ENCODE peak calls at places on chromosomes 4 and X, in eight cellular contexts. Z is WTC11, P is A549, D is K562, F is HCT116, O is SK-N-SH, A is HepG2, X is endothelial cell of umbilical vein. H is an unnamed sample.

GRCh38 chr4:153634737-153635353 is 49.2 kb upstream of the TLR2 start:
- DNase-seq in D (peak), A (peak), F (no peak), Z (no peak), O (peak), P (peak), X (peak), H (peak)

GRCh38 chr4:87944967-87945366 is 30.5 kb upstream of the SPP1 start:
- DNase-seq in Z (no peak), A (no peak), O (no peak), D (no peak), P (no peak), F (no peak), X (no peak), H (no peak)

GRCh38 chr4:139009702-139010101 is 5.9 kb upstream of the NOCT start:
- DNase-seq in A (no peak), F (no peak), Z (no peak), D (no peak), X (no peak), P (peak), O (no peak), H (no peak)

GRCh38 chrX:102950908-102951866 is 14.1 kb downstream of the RAB40AL start:
- DNase-seq in P (peak), D (peak), X (peak), Z (peak), O (peak), F (peak), A (peak), H (peak)

GRCh38 chrX:147935156-147935758 is 23.5 kb downstream of the FMR1 start:
- DNase-seq in A (no peak), Z (no peak), F (no peak), O (no peak), D (no peak), X (no peak), P (no peak), H (no peak)

GRCh38 chrX:19840899-19841648 is 46.3 kb downstream of the SH3KBP1 start:
- DNase-seq in O (no peak), Z (peak), A (peak), P (no peak), D (peak), F (no peak), X (no peak), H (peak)

GRCh38 chr4:164706675-164707074 is 47.3 kb upstream of the SMIM31 start:
- DNase-seq in F (no peak), D (no peak), A (no peak), P (no peak), Z (peak), O (no peak), X (no peak), H (no peak)

GRCh38 chr4:152189451-152190179 is 346.3 kb downstream of the FBXW7 start:
- DNase-seq in Z (no peak), F (no peak), X (no peak), P (no peak), A (no peak), D (no peak), O (no peak), H (no peak)

GRCh38 chr4:11748169-11748872 is 319.6 kb upstream of the HS3ST1 start:
- DNase-seq in D (no peak), X (peak), P (peak), O (no peak), A (no peak), F (peak), Z (no peak), H (no peak)

GRCh38 chr4:172998527-172999469 is 169.8 kb upstream of the GALNT7 start:
- DNase-seq in X (peak), A (no peak), D (peak), O (no peak), Z (no peak), P (peak), F (no peak), H (peak)

GRCh38 chr4:7201351-7202305 is 9.3 kb downstream of the SORCS2 start:
- DNase-seq in P (no peak), A (no peak), X (no peak), D (no peak), F (no peak), O (no peak), Z (no peak), H (no peak)

GRCh38 chrX:119482497-119483480 is 14.5 kb downstream of the SLC25A5 start:
- DNase-seq in D (peak), P (peak), F (no peak), O (peak), X (peak), A (no peak), Z (peak), H (peak)

GRCh38 chrX:37380920-37381319 is 31.8 kb downstream of the PRRG1 start:
- DNase-seq in Z (no peak), P (peak), F (peak), A (peak), D (no peak), X (peak), O (no peak), H (no peak)

GRCh38 chr4:173182403-173182802 is 13.8 kb downstream of the GALNT7 start:
- DNase-seq in O (no peak), P (peak), Z (no peak), A (no peak), D (no peak), F (peak), X (peak), H (no peak)

GRCh38 chr4:96354036-96354712 is 514.3 kb downstream of the PDHA2 start:
- DNase-seq in A (no peak), F (no peak), X (peak), O (no peak), D (no peak), P (no peak), Z (no peak), H (no peak)

GRCh38 chr4:120718979-120719566 is 203.5 kb downstream of the PRDM5 start:
- DNase-seq in F (peak), D (no peak), P (peak), X (peak), Z (peak), A (peak), O (peak), H (peak)

GRCh38 chrX:131778269-131779218 is 234.7 kb downstream of the OR13H1 start:
- DNase-seq in A (no peak), D (no peak), Z (no peak), X (no peak), O (peak), F (no peak), P (peak), H (no peak)

GRCh38 chrX:16772460-16772859 is 13.8 kb upstream of the TXLNG start:
- DNase-seq in Z (peak), D (no peak), P (peak), O (no peak), X (no peak), F (peak), A (peak), H (peak)

GRCh38 chr4:71011451-71011850 is 18.0 kb downstream of the DCK start:
- DNase-seq in O (no peak), D (no peak), Z (no peak), F (no peak), P (no peak), X (no peak), A (no peak), H (no peak)

GRCh38 chr4:163462556-163462955 is 11.0 kb downstream of the TKTL2 start:
- DNase-seq in F (no peak), O (no peak), P (no peak), X (no peak), D (no peak), A (no peak), Z (no peak), H (no peak)

GRCh38 chrX:46036508-46036907 is 508.7 kb downstream of the ZNF674 start:
- DNase-seq in D (no peak), O (no peak), P (no peak), Z (no peak), X (no peak), F (no peak), A (no peak), H (no peak)

GRCh38 chr4:139889194-139889762 is 223.7 kb downstream of the MGST2 start:
- DNase-seq in F (no peak), X (no peak), P (no peak), A (no peak), O (no peak), D (no peak), Z (no peak), H (no peak)

GRCh38 chrX:103175944-103176753 is 38.8 kb upstream of the BEX4 start:
- DNase-seq in P (peak), X (peak), D (peak), O (peak), F (no peak), A (peak), Z (peak), H (peak)

GRCh38 chrX:104172788-104173187 is 6.5 kb downstream of the FAM199X start:
- DNase-seq in F (no peak), O (no peak), D (no peak), P (no peak), A (no peak), Z (no peak), X (no peak), H (no peak)

GRCh38 chrX:14352511-14352910 is 176.8 kb upstream of the GLRA2 start:
- DNase-seq in A (no peak), D (no peak), F (no peak), Z (no peak), O (no peak), X (no peak), P (no peak), H (no peak)

GRCh38 chr4:182898479-182898799 is 18.7 kb downstream of the DCTD start:
- DNase-seq in D (no peak), F (no peak), O (no peak), A (no peak), X (no peak), P (no peak), Z (no peak), H (no peak)

GRCh38 chrX:16125520-16126149 is 2.3 kb downstream of the GRPR start:
- DNase-seq in D (no peak), O (no peak), P (no peak), F (no peak), X (no peak), Z (no peak), A (no peak), H (no peak)

GRCh38 chr4:52979020-52979419 is 116.9 kb downstream of the RASL11B start:
- DNase-seq in O (no peak), Z (no peak), X (no peak), P (no peak), F (peak), D (no peak), A (no peak), H (peak)

GRCh38 chr4:176193898-176194297 is 1.5 kb downstream of the SPATA4 start:
- DNase-seq in A (no peak), O (no peak), X (peak), P (peak), D (no peak), F (peak), Z (no peak), H (no peak)

GRCh38 chr4:125650557-125650956 is 335.8 kb downstream of the FAT4 start:
- DNase-seq in A (no peak), O (no peak), X (no peak), F (no peak), P (no peak), Z (no peak), D (no peak), H (no peak)

GRCh38 chrX:2608638-2609430 is 82.3 kb upstream of the CD99 start:
- DNase-seq in P (peak), A (peak), X (peak), F (peak), Z (peak), O (peak), D (peak), H (peak)

GRCh38 chr4:86286729-86287128 is 73.1 kb downstream of the MAPK10 start:
- DNase-seq in X (no peak), Z (no peak), D (no peak), A (no peak), O (no peak), F (no peak), P (no peak), H (no peak)

GRCh38 chrX:69123481-69123880 is 41.8 kb downstream of the PJA1 start:
- DNase-seq in D (no peak), Z (no peak), X (no peak), F (no peak), O (no peak), P (no peak), A (no peak), H (no peak)

GRCh38 chrX:23504540-23504884 is 162.8 kb upstream of the PRDX4 start:
- DNase-seq in O (no peak), A (no peak), Z (no peak), F (no peak), X (no peak), D (no peak), P (no peak), H (no peak)

DNA sequence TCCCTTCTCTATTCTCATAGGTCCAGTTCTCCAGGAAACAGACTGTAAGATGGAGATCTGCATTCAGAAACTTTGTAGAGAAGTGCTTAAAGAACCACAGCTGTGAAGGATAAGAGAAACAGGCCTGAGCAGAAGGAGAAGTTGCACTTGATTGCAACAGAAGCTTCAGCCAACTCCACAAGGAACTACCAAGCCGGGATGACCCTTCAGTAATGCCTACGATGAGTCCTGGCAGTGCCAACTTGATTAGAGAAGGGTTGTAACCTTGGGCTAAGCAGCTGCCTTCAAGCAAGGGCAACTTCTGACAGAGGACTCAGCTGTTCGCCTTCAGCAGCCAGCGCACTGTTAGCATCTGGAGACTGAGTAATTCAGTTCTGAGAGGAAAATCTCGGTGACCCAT is 413.3 kb upstream of the RASGEF1B start:
- DNase-seq in Z (no peak), O (no peak), A (no peak), X (no peak), P (no peak), F (no peak), D (no peak), H (peak)
- TF ChIP-seq MAX in Z (no peak), O (no peak), A (no peak), X (no peak), P (no peak), F (no peak), D (no peak), H (no peak)

DNA sequence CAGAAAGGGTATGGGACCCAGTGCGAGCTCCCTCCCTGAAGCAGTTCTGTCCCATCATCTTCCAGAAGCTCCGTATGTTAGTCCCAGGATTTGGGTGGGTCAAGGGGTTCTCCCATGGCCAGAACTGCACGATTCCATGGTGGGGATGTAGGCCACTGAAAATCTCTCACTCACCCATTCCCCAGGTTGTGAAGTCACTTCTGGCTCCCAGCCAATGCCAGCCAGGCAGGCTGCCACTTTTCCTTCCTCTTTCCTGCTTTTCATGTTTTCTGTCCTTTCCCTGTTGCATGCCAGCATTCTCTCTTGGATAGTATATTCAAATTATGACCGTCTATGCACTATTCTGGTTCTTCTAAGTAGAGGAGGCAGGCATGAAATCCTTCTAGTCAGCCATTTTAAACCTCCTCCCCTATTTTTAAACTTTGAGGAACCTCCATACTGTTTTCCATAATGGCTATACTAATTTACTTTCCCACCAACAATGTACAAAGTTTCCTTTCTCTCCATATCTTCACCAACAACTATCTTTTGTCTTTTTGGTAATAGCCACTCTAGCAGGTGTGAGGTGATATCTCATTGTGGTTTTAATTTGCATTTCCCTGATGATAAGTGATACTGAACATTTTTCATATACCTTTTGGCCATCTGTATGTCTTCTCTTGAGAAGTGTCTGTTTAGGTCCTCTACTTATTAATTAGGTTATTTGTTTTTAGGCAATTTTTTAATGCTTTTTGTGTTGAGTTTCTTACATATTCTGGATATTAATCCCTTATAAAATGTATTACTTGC is 182.1 kb upstream of the TET2 start:
- DNase-seq in Z (no peak), A (no peak), P (no peak), F (no peak), O (no peak), X (no peak), D (no peak), H (no peak)
- TF ChIP-seq MAX in Z (no peak), A (no peak), P (no peak), F (no peak), O (no peak), X (no peak), D (no peak), H (no peak)

DNA sequence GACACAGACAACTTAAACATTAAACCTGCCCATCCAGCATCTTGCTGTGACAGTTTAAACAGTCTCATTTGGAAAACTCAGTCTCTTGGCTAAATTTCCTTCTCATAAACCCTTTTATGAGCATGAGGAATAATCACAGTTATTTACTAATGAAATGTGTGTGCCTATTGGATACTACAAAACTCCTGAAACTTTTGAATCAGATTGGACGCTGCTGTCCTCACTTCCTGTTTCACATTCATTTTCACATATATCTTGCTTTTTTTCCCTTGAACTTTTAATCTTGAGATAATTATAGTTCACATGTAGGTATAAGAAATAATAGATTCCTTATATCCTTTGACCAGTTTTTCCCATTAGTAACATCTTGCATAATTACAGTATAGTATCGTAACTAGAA is 111.7 kb downstream of the CDKL5 start:
- DNase-seq in O (no peak), A (no peak), F (no peak), D (no peak), P (no peak), X (no peak), Z (no peak), H (no peak)
- TF ChIP-seq MAX in O (no peak), A (no peak), F (no peak), D (no peak), P (no peak), X (no peak), Z (no peak), H (no peak)

GRCh38 chrX:126456136-126456535 is 96.5 kb downstream of the DCAF12L1 start:
- DNase-seq in Z (no peak), D (no peak), X (no peak), A (no peak), F (no peak), P (no peak), O (no peak), H (no peak)
- TF ChIP-seq MAX in Z (no peak), D (no peak), X (no peak), A (no peak), F (no peak), P (no peak), O (no peak), H (no peak)

GRCh38 chr4:101037249-101037648 is 310.1 kb downstream of the PPP3CA start:
- DNase-seq in D (no peak), Z (no peak), O (no peak), X (peak), P (no peak), F (peak), A (peak), H (no peak)
- TF ChIP-seq MAX in D (no peak), Z (no peak), O (no peak), X (no peak), P (no peak), F (peak), A (no peak), H (no peak)

GRCh38 chrX:153951683-153952372 is 7.4 kb upstream of the RENBP start:
- DNase-seq in Z (no peak), D (no peak), P (no peak), F (no peak), X (no peak), O (no peak), A (no peak), H (no peak)

GRCh38 chrX:153952373-153953026 is 8.1 kb upstream of the RENBP start:
- DNase-seq in X (no peak), A (no peak), P (no peak), Z (no peak), D (no peak), F (no peak), O (no peak), H (no peak)

GRCh38 chrX:153954618-153955450 is 10.4 kb upstream of the RENBP start:
- DNase-seq in P (no peak), X (no peak), Z (no peak), D (no peak), A (no peak), O (no peak), F (no peak), H (no peak)

GRCh38 chrX:153953892-153954617 is 9.6 kb upstream of the RENBP start:
- DNase-seq in X (no peak), F (no peak), Z (no peak), P (no peak), D (no peak), A (no peak), O (peak), H (no peak)

DNA sequence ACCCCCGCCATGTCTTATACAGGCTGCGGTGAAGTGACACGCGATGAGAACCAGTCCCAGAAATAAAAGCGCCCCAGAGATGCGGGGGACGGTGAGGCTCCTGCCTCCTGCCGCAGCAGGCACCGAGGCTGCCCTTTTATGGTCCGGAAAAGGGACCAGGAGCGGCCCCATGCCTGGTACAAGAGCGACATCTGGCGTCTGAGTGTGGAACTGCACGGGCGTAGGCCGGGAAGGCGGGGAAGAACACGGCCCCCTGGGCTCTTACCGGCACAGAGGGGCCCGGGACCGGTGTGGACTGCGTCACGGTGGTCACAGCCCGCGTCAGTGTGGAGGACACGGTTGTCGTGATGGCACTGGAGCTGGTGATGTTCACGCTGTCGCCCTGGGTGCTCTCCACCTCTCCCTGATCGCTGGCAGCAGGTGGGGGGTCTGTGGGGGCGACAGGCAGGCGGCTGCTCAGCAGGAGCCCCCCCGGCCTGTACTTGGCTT is 8.9 kb upstream of the RENBP start:
- DNase-seq in F (no peak), Z (peak), O (peak), P (peak), A (peak), D (peak), X (peak), H (peak)
- TF ChIP-seq MAX in F (no peak), Z (no peak), O (no peak), P (no peak), A (no peak), D (no peak), X (no peak), H (no peak)

GRCh38 chrX:9489234-9489633 is 24.4 kb downstream of the TBL1X start:
- DNase-seq in P (no peak), F (no peak), D (no peak), A (no peak), O (no peak), Z (no peak), X (no peak), H (no peak)

GRCh38 chrX:9493936-9494335 is 29.1 kb downstream of the TBL1X start:
- DNase-seq in A (no peak), F (no peak), P (no peak), O (no peak), D (no peak), X (no peak), Z (no peak), H (no peak)

GRCh38 chrX:9495496-9495895 is 30.6 kb downstream of the TBL1X start:
- DNase-seq in A (no peak), Z (no peak), F (no peak), X (no peak), P (no peak), O (no peak), D (no peak), H (no peak)

GRCh38 chrX:9494806-9495205 is 29.9 kb downstream of the TBL1X start:
- DNase-seq in O (no peak), Z (no peak), F (no peak), X (no peak), A (no peak), D (peak), P (peak), H (peak)

GRCh38 chrX:9492901-9493300 is 28.0 kb downstream of the TBL1X start:
- DNase-seq in X (no peak), Z (no peak), P (no peak), F (no peak), O (no peak), A (no peak), D (no peak), H (no peak)
- TF ChIP-seq MAX in X (no peak), Z (no peak), P (no peak), F (no peak), O (no peak), A (no peak), D (no peak), H (no peak)

GRCh38 chr4:32161382-32161781 is 1441.2 kb downstream of the PCDH7 start:
- DNase-seq in F (no peak), D (no peak), P (no peak), Z (no peak), A (no peak), X (no peak), O (no peak), H (peak)

GRCh38 chr4:32163125-32163524 is 1443.0 kb downstream of the PCDH7 start:
- DNase-seq in O (no peak), P (no peak), A (no peak), F (no peak), Z (no peak), D (no peak), X (peak), H (peak)
- TF ChIP-seq MAX in O (no peak), P (no peak), A (no peak), F (no peak), Z (no peak), D (no peak), X (no peak), H (no peak)